ENCODE peak calls at places on chromosomes 11 and 22, in five cellular contexts. P is HepG2, H is H1, K is K562, W is GM12878. V is an unnamed sample.

GRCh38 chr11:78691215-78691614 is 116.6 kb upstream of the NARS2 start:
- DNase-seq in P (no peak), H (no peak), K (no peak), W (no peak), V (no peak)

GRCh38 chr11:113179181-113179701 is 135.1 kb upstream of the TTC12 start:
- DNase-seq in P (no peak), H (no peak), K (no peak), W (no peak), V (no peak)

GRCh38 chr11:92696076-92696475 is 273.4 kb upstream of the MTNR1B start:
- DNase-seq in P (no peak), H (no peak), K (no peak), W (no peak), V (no peak)

GRCh38 chr22:36123673-36124630 is 36.6 kb downstream of the APOL3 start:
- DNase-seq in P (peak), H (peak), K (peak), W (peak), V (peak)

GRCh38 chr11:123000721-123001120 is 19.1 kb upstream of the BSX start:
- DNase-seq in P (no peak), H (no peak), K (no peak), W (no peak), V (no peak)

GRCh38 chr11:123238297-123238696 is 43.2 kb upstream of the CLMP start:
- DNase-seq in P (no peak), H (no peak), K (no peak), W (no peak), V (no peak)

GRCh38 chr22:44407404-44408226 is 90.4 kb downstream of the RTL6 start:
- DNase-seq in P (no peak), H (no peak), K (no peak), W (no peak), V (no peak)

GRCh38 chr11:130782361-130783221 is 133.7 kb downstream of the SNX19 start:
- DNase-seq in P (no peak), H (no peak), K (no peak), W (no peak), V (no peak)

GRCh38 chr22:40553014-40553579 is 83.4 kb downstream of the MRTFA start:
- DNase-seq in P (no peak), H (no peak), K (no peak), W (no peak), V (no peak)

GRCh38 chr11:71470956-71471355 is 18.0 kb downstream of the NADSYN1 start:
- DNase-seq in P (no peak), H (no peak), K (no peak), W (no peak), V (no peak)

GRCh38 chr11:68774188-68774585 is 22.9 kb upstream of the TESMIN start:
- DNase-seq in P (no peak), H (no peak), K (no peak), W (no peak), V (no peak)

GRCh38 chr22:50696799-50697561 is 24.4 kb downstream of the SHANK3 start:
- DNase-seq in P (no peak), H (no peak), K (peak), W (no peak), V (no peak)

GRCh38 chr22:37211075-37211852 is 1.0 kb downstream of the SSTR3 start:
- DNase-seq in P (no peak), H (no peak), K (no peak), W (no peak), V (no peak)

GRCh38 chr22:37211853-37212173 is 464 bp downstream of the SSTR3 start:
- DNase-seq in P (no peak), H (no peak), K (no peak), W (no peak), V (no peak)

GRCh38 chr22:37208401-37209139 is 3.7 kb downstream of the SSTR3 start:
- DNase-seq in P (no peak), H (no peak), K (no peak), W (no peak), V (no peak)

GRCh38 chr22:37209140-37209845 is 3.0 kb downstream of the SSTR3 start:
- DNase-seq in P (no peak), H (no peak), K (no peak), W (no peak), V (no peak)

GRCh38 chr22:37210041-37210803 is 2.1 kb downstream of the SSTR3 start:
- DNase-seq in P (no peak), H (no peak), K (no peak), W (no peak), V (no peak)
- TF ChIP-seq SRF in P (no peak), H (no peak), K (no peak), W (no peak), V (no peak)

GRCh38 chr11:102302241-102302640 is 15.0 kb upstream of the BIRC3 start:
- DNase-seq in P (no peak), H (no peak), K (no peak), W (no peak), V (no peak)
- TF ChIP-seq POLR2A in P (no peak), H (no peak), K (no peak), W (no peak), V (no peak)

DNA sequence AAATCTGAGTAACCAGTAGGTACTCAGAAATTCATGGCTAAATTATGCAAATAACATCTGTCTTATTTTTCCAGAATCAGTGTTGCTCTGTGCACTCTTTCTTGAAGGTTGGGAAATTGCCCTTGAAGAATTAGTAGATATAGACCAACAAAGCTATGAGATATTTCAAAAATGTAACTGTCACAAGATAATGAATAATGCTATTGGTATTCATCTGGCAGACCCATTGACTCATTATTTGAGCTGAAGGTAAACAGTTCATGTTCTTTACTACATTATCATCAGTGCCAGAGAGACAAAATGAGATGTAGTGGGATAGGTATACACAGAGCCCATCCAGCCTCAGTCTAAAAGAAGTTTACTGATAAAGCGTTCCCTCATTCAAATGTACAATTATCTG is 274.7 kb downstream of the CASP12 start:
- DNase-seq in P (no peak), H (no peak), K (no peak), W (no peak), V (no peak)
- TF ChIP-seq SRF in P (no peak), H (no peak), K (no peak), W (no peak), V (no peak)

DNA sequence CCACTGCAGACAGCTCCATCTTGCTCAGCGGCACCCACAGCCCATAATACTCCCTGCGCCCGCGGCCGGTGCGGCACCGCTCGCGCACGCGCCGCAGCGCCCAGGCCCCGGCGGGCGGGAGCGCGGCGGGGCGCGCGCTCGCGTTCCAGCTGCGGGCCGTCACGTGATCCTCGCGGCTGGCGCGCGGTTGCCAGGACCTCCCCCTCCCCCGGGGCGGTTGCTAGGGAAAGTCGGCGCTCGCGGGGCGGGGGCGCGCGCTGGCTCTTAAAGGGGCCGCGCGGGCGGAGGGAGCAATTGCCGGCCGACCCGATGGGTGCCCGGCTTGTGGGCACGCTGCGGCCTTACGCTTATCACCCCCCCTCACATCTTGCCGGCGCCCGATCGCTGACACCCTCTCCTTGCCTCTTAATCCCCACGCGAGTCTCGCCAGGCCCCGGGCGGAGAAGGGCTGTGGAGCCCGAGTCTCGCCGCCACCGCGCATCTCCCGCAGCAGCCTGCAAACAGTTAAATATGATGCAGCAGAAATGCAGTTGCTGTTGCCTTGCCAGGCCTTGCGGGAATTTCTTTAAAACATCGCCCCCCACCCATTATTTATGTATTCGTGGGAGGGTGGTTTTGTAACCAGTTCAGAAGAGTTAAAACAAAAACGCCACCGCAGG is at the start of gene CBX6:
- DNase-seq in P (peak), H (peak), K (peak), W (peak), V (peak)
- TF ChIP-seq POLR2A in P (no peak), H (peak), K (no peak), W (peak), V (no peak)

GRCh38 chr11:110367571-110367970 is 62.2 kb upstream of the FDX1 start:
- DNase-seq in P (no peak), H (no peak), K (no peak), W (no peak), V (no peak)

GRCh38 chr11:110366234-110366633 is 63.5 kb upstream of the FDX1 start:
- DNase-seq in P (no peak), H (no peak), K (no peak), W (no peak), V (no peak)

DNA sequence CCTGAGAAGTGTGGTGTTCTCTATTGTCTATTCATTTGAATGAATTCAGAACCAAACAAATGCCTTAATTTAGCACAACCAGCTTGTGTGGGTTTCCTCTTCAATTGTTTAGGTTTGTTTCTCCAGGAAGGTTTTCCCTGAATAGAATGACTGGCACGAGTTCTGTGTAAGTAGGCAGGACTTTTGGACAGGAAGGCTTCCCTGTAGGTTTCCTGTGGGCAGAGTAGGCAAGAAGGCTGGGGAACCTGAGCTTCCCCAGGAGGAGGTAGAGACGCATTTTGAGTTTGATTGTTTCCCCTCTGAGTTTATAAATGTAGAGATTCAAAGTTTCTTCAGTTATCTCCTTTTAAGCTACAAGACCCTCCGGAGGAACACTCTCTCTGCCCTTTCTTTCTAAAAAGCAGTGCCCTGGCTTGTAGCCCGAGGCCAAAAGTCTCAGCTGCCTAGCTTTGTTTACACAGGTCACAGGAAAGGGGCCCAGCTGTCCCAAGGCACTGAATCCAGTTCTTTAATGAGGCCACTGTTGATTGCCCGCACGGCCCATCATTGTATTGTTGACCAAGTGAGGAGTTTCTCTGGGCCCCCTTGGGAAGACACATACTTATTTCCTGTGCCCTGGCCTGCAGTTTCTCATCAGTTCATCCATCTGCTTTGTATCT is 66.6 kb upstream of the RDX start:
- DNase-seq in P (peak), H (no peak), K (no peak), W (no peak), V (peak)
- TF ChIP-seq SRF in P (no peak), H (no peak), K (no peak), W (no peak), V (no peak)

GRCh38 chr11:76770642-76771445 is 12.3 kb upstream of the TSKU start:
- DNase-seq in P (peak), H (no peak), K (no peak), W (no peak), V (no peak)
- TF ChIP-seq POLR2A in P (no peak), H (no peak), K (no peak), W (no peak), V (no peak)

DNA sequence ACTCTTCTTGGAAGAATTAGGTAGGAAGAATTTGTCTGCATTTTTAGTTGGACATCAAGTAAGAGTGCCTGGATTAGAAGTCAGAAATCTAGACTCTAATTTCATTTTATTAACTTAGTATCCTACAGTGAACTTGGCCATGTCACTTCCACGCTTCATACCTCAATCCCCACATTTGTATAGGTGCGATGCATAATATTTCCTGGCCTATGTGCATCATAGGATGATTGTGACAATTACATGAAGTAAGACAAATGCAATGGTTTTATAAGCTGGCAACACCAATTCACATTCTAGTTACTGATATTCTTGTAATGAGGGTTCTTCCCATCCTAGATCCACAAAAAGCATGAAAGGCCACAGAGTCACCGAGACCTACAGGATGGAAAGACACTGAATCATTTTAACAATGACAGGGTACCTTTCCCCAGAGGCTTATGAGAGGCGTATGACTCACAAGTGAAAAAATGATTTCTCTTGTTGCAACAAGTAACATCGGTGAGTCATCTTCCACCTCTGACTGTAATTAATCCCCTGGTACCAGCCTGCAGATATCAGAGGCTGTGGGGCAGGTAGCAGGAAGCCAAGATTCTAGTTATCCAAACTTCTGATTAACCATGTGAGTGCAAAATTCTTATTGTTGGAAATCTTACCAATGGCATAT is 56.0 kb upstream of the OR5AK2 start:
- DNase-seq in P (peak), H (no peak), K (peak), W (no peak), V (peak)
- TF ChIP-seq SRF in P (no peak), H (no peak), K (no peak), W (no peak), V (peak)

GRCh38 chr11:65503923-65504670 is 5.3 kb downstream of the MALAT1 start:
- DNase-seq in P (no peak), H (no peak), K (peak), W (no peak), V (no peak)

GRCh38 chr11:65505434-65506315 is 6.8 kb downstream of the MALAT1 start:
- DNase-seq in P (no peak), H (no peak), K (peak), W (no peak), V (no peak)

GRCh38 chr11:65506316-65506769 is 7.5 kb downstream of the MALAT1 start:
- DNase-seq in P (no peak), H (no peak), K (no peak), W (no peak), V (no peak)

GRCh38 chr11:65504671-65505433 is 6.0 kb downstream of the MALAT1 start:
- DNase-seq in P (no peak), H (no peak), K (peak), W (no peak), V (no peak)

GRCh38 chr11:65506770-65507485 is 8.1 kb downstream of the MALAT1 start:
- DNase-seq in P (no peak), H (no peak), K (peak), W (no peak), V (peak)
- TF ChIP-seq POLR2A in P (peak), H (peak), K (peak), W (peak), V (peak)

V was measured in HCT116.